ENCODE peak calls at places on chromosome 12, in six cellular contexts. R is psoas muscle, H is RWPE1, Q is dorsolateral prefrontal cortex, P is mesothelial cell of epicardium, C is A549. M is an unnamed sample.

GRCh38 chr12:93483151-93483807 is 16.0 kb downstream of the MRPL42 start:
- DNase-seq in R (no peak), H (no peak), Q (no peak), P (no peak), C (no peak), M (no peak)

GRCh38 chr12:104433061-104433460 is 23.7 kb upstream of the CHST11 start:
- DNase-seq in R (no peak), H (no peak), Q (no peak), P (no peak), C (no peak), M (no peak)

GRCh38 chr12:46473634-46474201 is 101.1 kb upstream of the SLC38A2 start:
- DNase-seq in R (peak), H (peak), Q (no peak), P (no peak), C (peak), M (no peak)

GRCh38 chr12:46210835-46211439 is 57.9 kb downstream of the SLC38A1 start:
- DNase-seq in R (no peak), H (no peak), Q (no peak), P (no peak), C (no peak), M (no peak)

GRCh38 chr12:65156366-65156831 is 13.0 kb upstream of the LEMD3 start:
- DNase-seq in R (no peak), H (no peak), Q (no peak), P (no peak), C (no peak), M (no peak)

GRCh38 chr12:122976648-122976975 is 1.6 kb downstream of the OGFOD2 start:
- DNase-seq in R (peak), H (no peak), Q (no peak), P (no peak), C (no peak), M (no peak)

GRCh38 chr12:79454338-79454777 is 236.4 kb downstream of the PAWR start:
- DNase-seq in R (no peak), H (peak), Q (no peak), P (no peak), C (no peak), M (no peak)

GRCh38 chr12:88206636-88207035 is 64.5 kb downstream of the TMTC3 start:
- DNase-seq in R (no peak), H (no peak), Q (no peak), P (no peak), C (no peak), M (no peak)

GRCh38 chr12:7108928-7109920 is at the start of gene C1RL:
- DNase-seq in R (peak), H (peak), Q (peak), P (peak), C (peak), M (peak)

GRCh38 chr12:84950971-84951546 is 38.5 kb upstream of the SLC6A15 start:
- DNase-seq in R (no peak), H (no peak), Q (no peak), P (no peak), C (no peak), M (no peak)

GRCh38 chr12:89828575-89828974 is 119.9 kb upstream of the ATP2B1 start:
- DNase-seq in R (no peak), H (no peak), Q (no peak), P (no peak), C (no peak), M (no peak)

GRCh38 chr12:89827592-89827991 is 119.0 kb upstream of the ATP2B1 start:
- DNase-seq in R (no peak), H (no peak), Q (no peak), P (no peak), C (no peak), M (no peak)

GRCh38 chr12:89824822-89825221 is 116.2 kb upstream of the ATP2B1 start:
- DNase-seq in R (no peak), H (no peak), Q (no peak), P (no peak), C (no peak), M (no peak)

GRCh38 chr12:89825591-89826449 is 117.2 kb upstream of the ATP2B1 start:
- DNase-seq in R (no peak), H (peak), Q (no peak), P (no peak), C (peak), M (no peak)

GRCh38 chr12:89826468-89826867 is 117.8 kb upstream of the ATP2B1 start:
- DNase-seq in R (no peak), H (no peak), Q (no peak), P (no peak), C (no peak), M (no peak)
- TF ChIP-seq CTCF in R (no peak), H (no peak), Q (no peak), P (no peak), C (no peak), M (no peak)

GRCh38 chr12:25825494-25825893 is 133.0 kb upstream of the RASSF8 start:
- DNase-seq in R (no peak), H (no peak), Q (no peak), P (no peak), C (no peak), M (no peak)
- TF ChIP-seq CTCF in R (no peak), H (no peak), Q (no peak), P (no peak), C (no peak), M (no peak)

GRCh38 chr12:119696943-119697342 is 29.0 kb downstream of the PRKAB1 start:
- DNase-seq in R (no peak), H (no peak), Q (no peak), P (no peak), C (no peak), M (no peak)

GRCh38 chr12:119693511-119693910 is 25.6 kb downstream of the PRKAB1 start:
- DNase-seq in R (no peak), H (no peak), Q (no peak), P (no peak), C (no peak), M (no peak)

GRCh38 chr12:119694111-119694510 is 26.2 kb downstream of the PRKAB1 start:
- DNase-seq in R (no peak), H (no peak), Q (no peak), P (no peak), C (no peak), M (no peak)

GRCh38 chr12:119693006-119693405 is 25.1 kb downstream of the PRKAB1 start:
- DNase-seq in R (no peak), H (peak), Q (no peak), P (no peak), C (no peak), M (no peak)

GRCh38 chr12:119695034-119695433 is 27.1 kb downstream of the PRKAB1 start:
- DNase-seq in R (no peak), H (no peak), Q (no peak), P (no peak), C (peak), M (no peak)
- TF ChIP-seq CTCF in R (peak), H (peak), Q (peak), P (no peak), C (peak), M (no peak)

DNA sequence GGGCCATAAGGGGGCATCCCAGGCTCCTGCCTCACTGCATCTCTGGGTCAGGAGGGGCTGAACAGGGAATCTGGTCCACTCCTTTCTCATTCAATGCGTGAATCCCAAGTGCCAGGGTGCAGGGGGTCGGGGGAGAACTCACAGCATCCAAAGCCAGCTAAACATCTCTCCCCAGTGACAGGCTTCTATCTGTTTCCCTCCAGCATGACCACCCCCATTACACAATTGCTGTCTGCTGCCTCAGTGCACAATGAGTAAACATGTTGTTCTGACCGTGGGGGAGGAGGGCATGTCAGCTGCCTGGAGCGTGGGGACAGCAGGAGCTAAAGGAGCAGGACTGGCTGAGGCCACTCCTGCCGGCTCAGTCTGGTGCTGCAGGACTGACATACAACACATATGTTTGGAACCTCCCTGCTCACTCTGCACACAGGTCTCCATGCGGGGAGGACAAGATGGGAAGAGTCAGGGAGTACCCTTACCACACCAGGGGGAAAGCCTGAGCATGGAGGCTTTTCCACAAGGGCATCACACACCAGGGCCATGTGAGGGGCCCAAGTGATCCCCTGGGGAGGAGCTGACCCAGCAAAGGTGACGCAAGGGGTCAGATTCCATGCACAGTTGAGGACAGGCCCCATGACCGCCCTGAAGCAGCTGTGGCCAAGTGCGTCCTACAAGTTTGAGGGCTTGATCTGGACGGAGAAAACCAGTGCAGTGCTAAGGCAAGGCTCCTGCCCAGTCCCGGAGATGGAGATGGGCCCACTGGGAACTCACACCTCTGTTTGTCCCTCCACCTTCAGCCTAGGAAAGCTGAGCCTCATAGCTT is 1.4 kb downstream of the TNS2 start:
- DNase-seq in R (peak), H (no peak), Q (peak), P (no peak), C (no peak), M (no peak)
- TF ChIP-seq CTCF in R (peak), H (no peak), Q (peak), P (no peak), C (no peak), M (no peak)

GRCh38 chr12:19518209-19518608 is 78.9 kb downstream of the AEBP2 start:
- DNase-seq in R (no peak), H (no peak), Q (no peak), P (no peak), C (no peak), M (no peak)

GRCh38 chr12:19520646-19521045 is 81.4 kb downstream of the AEBP2 start:
- DNase-seq in R (no peak), H (no peak), Q (no peak), P (no peak), C (no peak), M (no peak)

GRCh38 chr12:19515179-19515578 is 75.9 kb downstream of the AEBP2 start:
- DNase-seq in R (no peak), H (no peak), Q (no peak), P (no peak), C (peak), M (no peak)

DNA sequence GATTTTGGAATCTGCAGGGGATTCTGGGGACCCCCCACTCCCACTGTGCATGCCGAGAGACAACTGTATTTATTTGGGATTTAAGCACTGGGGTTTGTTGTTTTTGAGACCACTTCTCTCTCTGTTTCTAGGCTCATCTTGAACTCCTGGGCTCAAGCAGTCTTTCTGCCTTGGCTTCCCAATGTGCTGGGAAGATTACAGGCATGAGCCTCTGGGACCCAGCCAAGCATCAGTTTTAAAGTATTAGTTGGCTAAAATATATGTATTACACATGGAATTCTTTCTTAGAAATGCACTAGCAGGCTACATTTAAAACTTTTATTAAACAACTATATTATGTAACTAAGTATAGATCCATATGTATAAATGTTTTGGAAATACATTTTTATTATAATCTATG is 78.3 kb downstream of the AEBP2 start:
- DNase-seq in R (no peak), H (no peak), Q (no peak), P (no peak), C (no peak), M (no peak)
- TF ChIP-seq CTCF in R (no peak), H (no peak), Q (no peak), P (no peak), C (no peak), M (no peak)

GRCh38 chr12:125549836-125550235 is 484.6 kb downstream of the AACS start:
- DNase-seq in R (no peak), H (no peak), Q (no peak), P (no peak), C (no peak), M (no peak)
- TF ChIP-seq CTCF in R (no peak), H (peak), Q (no peak), P (peak), C (no peak), M (no peak)

DNA sequence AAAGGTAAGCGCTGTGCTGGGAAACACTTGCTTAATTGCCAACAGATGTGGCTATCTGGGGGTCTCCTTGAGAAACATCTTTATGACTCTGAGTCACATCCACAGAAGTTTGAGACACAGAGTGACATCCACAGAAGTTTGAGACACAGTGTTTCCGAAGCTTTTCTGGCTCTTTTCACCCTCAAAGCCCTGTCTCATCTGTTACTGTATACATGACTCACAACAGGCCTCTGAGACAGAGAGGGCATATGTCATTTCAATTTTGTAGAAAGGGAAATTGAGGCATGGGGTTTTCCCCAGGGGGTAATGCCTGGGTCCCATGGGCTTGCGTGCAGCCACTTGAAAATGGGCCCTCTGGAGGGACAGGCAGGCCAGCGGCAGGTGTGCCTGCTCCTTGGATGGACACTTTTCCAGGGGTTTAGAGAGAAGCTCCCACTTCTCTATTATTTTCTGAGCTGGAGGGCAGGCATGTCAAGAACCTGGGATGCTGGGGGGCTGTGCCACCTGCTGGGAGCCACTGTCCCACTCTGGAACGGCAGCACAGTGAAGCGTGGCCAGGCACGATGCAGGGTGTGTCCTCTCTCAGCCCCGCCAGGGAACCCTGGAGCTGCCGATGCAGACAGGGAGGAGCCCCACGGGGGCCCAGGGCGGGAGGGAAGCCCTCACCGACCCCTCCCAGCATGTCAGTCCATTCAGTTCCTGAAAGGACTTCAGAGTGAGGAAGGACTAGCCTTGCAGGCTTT is 111.3 kb upstream of the FKBP4 start:
- DNase-seq in R (no peak), H (no peak), Q (no peak), P (peak), C (no peak), M (no peak)
- TF ChIP-seq CTCF in R (no peak), H (no peak), Q (no peak), P (no peak), C (no peak), M (no peak)

M was measured in activated B cell treated with CpG ODN at 0.5 μM for 24 hours.